ENCODE peak calls at places on chromosomes 6 and 20, in ten cellular contexts. U is stimulated activated CD4-positive, alpha-beta T cell treated with anti-CD3 and anti-CD28 coated beads, Interleukin-2, amount 100 ng/mL, for 24 hours; G is fibroblast of gingiva; F is ACHN; W is adipocyte; K is AG08395; Y is stimulated activated CD8-positive, alpha-beta memory T cell treated with anti-CD3 and anti-CD28 coated beads, Interleukin-2, amount 100 ng/mL, for 48 hours; N is NCI-H774; H is fibroblast of pulmonary artery; R is activated CD4-positive, alpha-beta T cell treated with anti-CD3 and anti-CD28 coated beads for 36 hours. D is an unnamed sample.

GRCh38 chr6:151154418-151154817 is 85.3 kb upstream of the AKAP12 start:
- DNase-seq in Y (no peak), K (peak), N (no peak), F (no peak), R (no peak), U (no peak), H (peak), W (peak), G (no peak), D (peak)

GRCh38 chr6:7761047-7761446 is 35.1 kb downstream of the BMP6 start:
- DNase-seq in R (no peak), G (peak), H (peak), Y (no peak), N (no peak), W (peak), K (peak), F (no peak), U (no peak), D (peak)

GRCh38 chr6:149781715-149782114 is 32.2 kb downstream of the PCMT1 start:
- DNase-seq in Y (no peak), N (no peak), K (no peak), F (no peak), G (no peak), U (no peak), W (no peak), R (no peak), H (no peak), D (no peak)

GRCh38 chr6:168051648-168052047 is 27.4 kb downstream of the FRMD1 start:
- DNase-seq in R (no peak), G (no peak), Y (no peak), F (no peak), W (no peak), K (no peak), H (no peak), U (no peak), N (no peak), D (no peak)

GRCh38 chr20:44762466-44763140 is 16.9 kb downstream of the KCNK15 start:
- DNase-seq in U (no peak), Y (no peak), H (no peak), F (no peak), G (no peak), K (no peak), W (no peak), R (no peak), N (no peak), D (no peak)

GRCh38 chr6:145271086-145271485 is 464.2 kb downstream of the EPM2A start:
- DNase-seq in R (no peak), U (no peak), N (no peak), Y (no peak), K (no peak), G (no peak), W (no peak), H (no peak), F (no peak), D (no peak)

GRCh38 chr6:41712651-41713103 is 22.7 kb downstream of the TFEB start:
- DNase-seq in H (peak), R (no peak), W (peak), N (peak), G (peak), K (peak), U (no peak), F (peak), Y (no peak), D (peak)

GRCh38 chr6:7541175-7542064 is at the start of gene DSP:
- DNase-seq in N (peak), Y (peak), G (no peak), R (peak), H (no peak), F (peak), W (peak), K (peak), U (peak), D (peak)

GRCh38 chr6:85449818-85450577 is at the start of gene NT5E:
- DNase-seq in R (peak), Y (peak), U (peak), N (no peak), F (peak), K (peak), H (peak), W (peak), G (peak), D (peak)

GRCh38 chr6:68473433-68474210 is 161.5 kb upstream of the ADGRB3 start:
- DNase-seq in N (no peak), Y (no peak), W (no peak), F (no peak), K (no peak), G (no peak), U (no peak), R (no peak), H (no peak), D (peak)

GRCh38 chr20:21323640-21324039 is 20.5 kb downstream of the XRN2 start:
- DNase-seq in G (peak), W (peak), H (peak), F (no peak), N (no peak), R (no peak), Y (no peak), K (peak), U (no peak), D (peak)

GRCh38 chr6:3471711-3472110 is 14.9 kb upstream of the SLC22A23 start:
- DNase-seq in K (no peak), R (no peak), F (no peak), Y (no peak), G (peak), H (no peak), W (no peak), N (peak), U (no peak), D (peak)